ENCODE peak calls at places on chromosomes 2 and 18, in seven cellular contexts. W is fibroblast of pulmonary artery, V is heart left ventricle, E is endothelial cell, Z is HFFc6, N is A549, M is NB4. U is an unnamed sample.

GRCh38 chr18:57802166-57802868 is 798 bp downstream of the ATP8B1 start:
- DNase-seq in W (no peak), V (no peak), E (peak), Z (no peak), N (no peak), M (no peak), U (no peak)

GRCh38 chr2:104846182-104846954 is 7.5 kb upstream of the POU3F3 start:
- DNase-seq in W (no peak), V (no peak), E (no peak), Z (no peak), N (no peak), M (no peak), U (no peak)

GRCh38 chr2:169363570-169364150 is 1.3 kb upstream of the LRP2 start:
- DNase-seq in W (peak), V (peak), E (peak), Z (no peak), N (peak), M (peak), U (no peak)

GRCh38 chr2:191646612-191646902 is 31.4 kb upstream of the NABP1 start:
- DNase-seq in W (peak), V (no peak), E (no peak), Z (no peak), N (peak), M (no peak), U (no peak)

GRCh38 chr2:143128681-143129580 is at the start of gene ARHGAP15:
- DNase-seq in W (no peak), V (peak), E (no peak), Z (no peak), N (no peak), M (peak), U (no peak)

GRCh38 chr18:51447351-51447896 is 249.9 kb upstream of the MEX3C start:
- DNase-seq in W (peak), V (peak), E (no peak), Z (no peak), N (no peak), M (no peak), U (no peak)

GRCh38 chr2:6370753-6371152 is 495.0 kb downstream of the CMPK2 start:
- DNase-seq in W (no peak), V (no peak), E (no peak), Z (peak), N (no peak), M (no peak), U (no peak)

GRCh38 chr2:12855508-12855907 is 138.8 kb downstream of the TRIB2 start:
- DNase-seq in W (no peak), V (no peak), E (no peak), Z (no peak), N (no peak), M (no peak), U (no peak)

GRCh38 chr2:168742258-168742932 is 60.0 kb upstream of the NOSTRIN start:
- DNase-seq in W (no peak), V (no peak), E (no peak), Z (no peak), N (no peak), M (no peak), U (no peak)

GRCh38 chr2:241762933-241763369 is 13.7 kb upstream of the GAL3ST2 start:
- DNase-seq in W (no peak), V (no peak), E (no peak), Z (no peak), N (no peak), M (peak), U (no peak)

GRCh38 chr2:234422242-234422641 is 74.6 kb downstream of the ARL4C start:
- DNase-seq in W (peak), V (no peak), E (no peak), Z (peak), N (peak), M (no peak), U (peak)

GRCh38 chr2:72781500-72781899 is 44.3 kb downstream of the EXOC6B start:
- DNase-seq in W (peak), V (no peak), E (no peak), Z (no peak), N (peak), M (peak), U (peak)

GRCh38 chr2:195119231-195119630 is 537.8 kb upstream of the SLC39A10 start:
- DNase-seq in W (no peak), V (no peak), E (no peak), Z (no peak), N (no peak), M (no peak), U (no peak)

GRCh38 chr18:36899289-36899688 is 70.4 kb downstream of the KIAA1328 start:
- DNase-seq in W (peak), V (no peak), E (no peak), Z (peak), N (peak), M (peak), U (peak)
- TF ChIP-seq CTCF in W (peak), V (no peak), E (peak), Z (peak), N (peak), M (peak), U (peak)

GRCh38 chr2:231692847-231693246 is 15.5 kb upstream of the PTMA start:
- DNase-seq in W (no peak), V (no peak), E (no peak), Z (no peak), N (no peak), M (no peak), U (no peak)
- TF ChIP-seq CTCF in W (no peak), V (no peak), E (no peak), Z (no peak), N (no peak), M (no peak), U (no peak)

DNA sequence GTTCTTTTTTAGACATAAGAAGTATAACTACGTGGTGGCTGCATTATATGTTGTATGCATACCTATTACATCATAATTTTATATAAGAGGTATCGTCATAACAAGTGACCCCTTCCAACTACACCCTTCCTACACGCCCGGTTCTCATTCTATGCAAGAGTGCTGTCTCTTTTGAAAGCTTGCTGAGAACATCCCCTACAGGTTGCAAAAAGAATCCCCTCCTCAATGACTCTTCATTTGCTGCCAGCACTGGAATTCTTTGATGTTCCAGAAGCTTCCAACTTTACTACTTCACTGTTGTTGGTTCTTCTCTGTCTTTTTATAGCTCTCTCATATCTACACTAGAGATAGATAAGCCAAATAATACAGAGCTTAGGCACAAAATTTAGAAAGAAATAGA is 66.4 kb downstream of the CDH7 start:
- DNase-seq in W (no peak), V (no peak), E (no peak), Z (no peak), N (no peak), M (no peak), U (no peak)
- TF ChIP-seq CTCF in W (no peak), V (no peak), E (no peak), Z (no peak), N (no peak), M (no peak), U (no peak)

GRCh38 chr2:74428675-74429074 is 7.1 kb downstream of the WDR54 start:
- DNase-seq in W (no peak), V (no peak), E (no peak), Z (no peak), N (no peak), M (no peak), U (no peak)

GRCh38 chr2:74425523-74425922 is 4.0 kb downstream of the WDR54 start:
- DNase-seq in W (no peak), V (no peak), E (no peak), Z (no peak), N (no peak), M (no peak), U (no peak)

GRCh38 chr2:74429487-74430451 is 8.2 kb downstream of the WDR54 start:
- DNase-seq in W (no peak), V (no peak), E (no peak), Z (no peak), N (no peak), M (no peak), U (no peak)

GRCh38 chr2:74426181-74426758 is 4.7 kb downstream of the WDR54 start:
- DNase-seq in W (no peak), V (no peak), E (no peak), Z (no peak), N (no peak), M (no peak), U (no peak)

DNA sequence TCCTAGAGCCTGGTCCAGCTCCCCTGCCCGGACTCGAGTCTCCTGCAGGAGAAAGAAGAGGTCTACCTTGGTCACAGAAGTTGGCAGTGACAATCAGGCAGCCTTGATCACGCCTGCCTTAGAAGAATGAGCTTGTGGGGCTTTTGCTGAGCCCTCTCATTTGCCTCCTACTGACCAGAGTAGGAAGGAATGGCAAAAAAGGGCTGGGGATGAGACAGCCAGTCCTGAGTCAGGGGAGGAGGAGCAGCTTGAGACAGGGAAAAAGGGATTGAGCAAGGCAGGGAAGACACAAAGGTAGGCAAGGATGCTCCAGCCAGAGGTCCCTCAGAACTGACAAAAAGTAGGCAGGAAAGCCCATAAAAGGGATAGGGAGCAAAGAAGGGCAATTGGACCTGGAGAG is 6.0 kb downstream of the WDR54 start:
- DNase-seq in W (no peak), V (no peak), E (no peak), Z (peak), N (no peak), M (no peak), U (no peak)
- TF ChIP-seq CTCF in W (no peak), V (no peak), E (no peak), Z (peak), N (no peak), M (no peak), U (no peak)

GRCh38 chr2:70461981-70462876 is 91.4 kb downstream of the TGFA start:
- DNase-seq in W (no peak), V (no peak), E (no peak), Z (no peak), N (no peak), M (no peak), U (no peak)

GRCh38 chr2:70458661-70459060 is 95.0 kb downstream of the TGFA start:
- DNase-seq in W (no peak), V (no peak), E (no peak), Z (no peak), N (no peak), M (no peak), U (no peak)

GRCh38 chr2:70463581-70463980 is 90.0 kb downstream of the TGFA start:
- DNase-seq in W (no peak), V (no peak), E (no peak), Z (no peak), N (no peak), M (no peak), U (no peak)

GRCh38 chr2:70461414-70461813 is 92.2 kb downstream of the TGFA start:
- DNase-seq in W (no peak), V (no peak), E (no peak), Z (peak), N (no peak), M (no peak), U (no peak)

GRCh38 chr2:70460333-70460732 is 93.3 kb downstream of the TGFA start:
- DNase-seq in W (no peak), V (no peak), E (no peak), Z (no peak), N (no peak), M (no peak), U (no peak)
- TF ChIP-seq CTCF in W (no peak), V (no peak), E (no peak), Z (no peak), N (no peak), M (no peak), U (no peak)

GRCh38 chr2:171253900-171254447 is 93.3 kb upstream of the TLK1 start:
- DNase-seq in W (no peak), V (no peak), E (no peak), Z (no peak), N (no peak), M (no peak), U (no peak)
- TF ChIP-seq CTCF in W (no peak), V (no peak), E (peak), Z (no peak), N (no peak), M (no peak), U (no peak)

GRCh38 chr2:1594281-1595171 is 149.8 kb downstream of the PXDN start:
- DNase-seq in W (no peak), V (no peak), E (no peak), Z (no peak), N (no peak), M (no peak), U (no peak)

GRCh38 chr2:1590611-1591460 is 153.5 kb downstream of the PXDN start:
- DNase-seq in W (peak), V (peak), E (no peak), Z (no peak), N (no peak), M (no peak), U (no peak)

GRCh38 chr2:1593371-1594205 is 150.7 kb downstream of the PXDN start:
- DNase-seq in W (peak), V (peak), E (no peak), Z (peak), N (peak), M (no peak), U (peak)

GRCh38 chr2:1591461-1591770 is 152.9 kb downstream of the PXDN start:
- DNase-seq in W (no peak), V (peak), E (no peak), Z (no peak), N (no peak), M (no peak), U (no peak)

GRCh38 chr2:1591978-1592907 is 152.1 kb downstream of the PXDN start:
- DNase-seq in W (peak), V (peak), E (peak), Z (no peak), N (peak), M (peak), U (no peak)
- TF ChIP-seq CTCF in W (peak), V (peak), E (no peak), Z (peak), N (peak), M (peak), U (peak)